ENCODE peak calls at places on chromosomes 2 and 18, in six cellular contexts. W is stimulated activated CD4-positive, alpha-beta T cell treated with anti-CD3 and anti-CD28 coated beads, TNF-alpha, amount 100 ng/mL, for 4 hours; D is activated CD8-positive, alpha-beta memory T cell treated with anti-CD3 and anti-CD28 coated beads for 24 hours; G is kidney glomerular epithelial cell; Z is nucleus accumbens; F is neural crest cell. S is an unnamed sample.

GRCh38 chr18:62457830-62458229 is 65.0 kb upstream of the ZCCHC2 start:
- DNase-seq in W (no peak), D (no peak), G (no peak), Z (no peak), F (no peak), S (no peak)

GRCh38 chr2:207163053-207163814 is 2.5 kb downstream of the KLF7 start:
- DNase-seq in W (no peak), D (no peak), G (peak; percentile 97), Z (no peak), F (no peak), S (peak; percentile 77)

GRCh38 chr2:30516166-30516565 is 69.1 kb downstream of the LCLAT1 start:
- DNase-seq in W (no peak), D (no peak), G (no peak), Z (no peak), F (no peak), S (no peak)

GRCh38 chr18:3332376-3332775 is 70.4 kb downstream of the MYL12B start:
- DNase-seq in W (no peak), D (no peak), G (no peak), Z (no peak), F (no peak), S (no peak)

GRCh38 chr2:148021059-148021985 is at the start of gene MBD5:
- DNase-seq in W (no peak), D (no peak), G (no peak), Z (no peak), F (peak; percentile 45), S (peak; percentile 13)

GRCh38 chr2:67503066-67503795 is 106.1 kb downstream of the ETAA1 start:
- DNase-seq in W (no peak), D (no peak), G (peak; percentile 9), Z (no peak), F (no peak), S (peak; percentile 77)

GRCh38 chr2:152038451-152038958 is 60.3 kb downstream of the CACNB4 start:
- DNase-seq in W (no peak), D (no peak), G (no peak), Z (no peak), F (no peak), S (no peak)

GRCh38 chr18:73881396-73881795 is 266.2 kb downstream of the FBXO15 start:
- DNase-seq in W (no peak), D (no peak), G (no peak), Z (no peak), F (no peak), S (no peak)

GRCh38 chr2:26276488-26276887 is 31.7 kb downstream of the HADHB start:
- DNase-seq in W (no peak), D (no peak), G (no peak), Z (no peak), F (no peak), S (no peak)

GRCh38 chr2:113284481-113284880 is 5.8 kb upstream of the PAX8 start:
- DNase-seq in W (no peak), D (no peak), G (no peak), Z (no peak), F (no peak), S (no peak)